ENCODE peak calls at places on chromosomes 16 and 17, in seven cellular contexts. X is GM23338, O is cardiac muscle cell, B is right atrium auricular region, V is uterus, Z is hepatocyte, I is PC-9. M is an unnamed sample. For H3K36me3, the result is how much of the 10 kb centered on the place peaks cover.

GRCh38 chr16:15046692-15047376 is 9.0 kb downstream of the NTAN1 start:
- DNase-seq in X (no peak), O (no peak), B (no peak), V (no peak), Z (no peak), I (no peak), M (no peak)

GRCh38 chr17:2406903-2407790 is 6.3 kb upstream of the MNT start:
- DNase-seq in X (no peak), O (peak), B (peak), V (peak), Z (peak), I (peak), M (no peak)

GRCh38 chr16:64751906-64752305 is 370.0 kb downstream of the CDH11 start:
- DNase-seq in X (no peak), O (peak), B (no peak), V (no peak), Z (no peak), I (no peak), M (no peak)

GRCh38 chr17:51371732-51372151 is 111.4 kb downstream of the UTP18 start:
- DNase-seq in X (peak), O (peak), B (no peak), V (no peak), Z (peak), I (peak), M (peak)

GRCh38 chr17:69093279-69093789 is 32.6 kb upstream of the ABCA9 start:
- DNase-seq in X (no peak), O (peak), B (no peak), V (no peak), Z (no peak), I (no peak), M (no peak)

GRCh38 chr16:30082545-30083090 is 6.8 kb downstream of the PPP4C start:
- DNase-seq in X (no peak), O (no peak), B (no peak), V (no peak), Z (no peak), I (no peak), M (no peak)

GRCh38 chr17:6558932-6559752 is 2.8 kb upstream of the PITPNM3 start:
- DNase-seq in X (peak), O (peak), B (no peak), V (no peak), Z (no peak), I (no peak), M (no peak)

GRCh38 chr16:84718-85452 is 6.9 kb downstream of the MPG start:
- DNase-seq in X (no peak), O (peak), B (peak), V (peak), Z (no peak), I (peak), M (no peak)

GRCh38 chr16:54459509-54460235 is 173.1 kb upstream of the IRX3 start:
- DNase-seq in X (no peak), O (no peak), B (no peak), V (no peak), Z (no peak), I (no peak), M (no peak)

GRCh38 chr16:12868169-12868568 is 33.2 kb upstream of the SHISA9 start:
- DNase-seq in X (no peak), O (no peak), B (no peak), V (no peak), Z (no peak), I (no peak), M (no peak)

GRCh38 chr17:55327225-55328088 is 62.7 kb downstream of the HLF start:
- DNase-seq in X (no peak), O (no peak), B (no peak), V (no peak), Z (peak), I (no peak), M (no peak)

GRCh38 chr17:32878211-32878610 is 1.3 kb upstream of the MYO1D start:
- DNase-seq in X (no peak), O (peak), B (peak), V (peak), Z (no peak), I (no peak), M (no peak)

GRCh38 chr16:89536371-89536770 is 24.1 kb upstream of the RPL13 start:
- DNase-seq in X (no peak), O (no peak), B (no peak), V (no peak), Z (no peak), I (no peak), M (no peak)

GRCh38 chr16:89537549-89537925 is 22.9 kb upstream of the RPL13 start:
- DNase-seq in X (no peak), O (no peak), B (no peak), V (no peak), Z (no peak), I (no peak), M (no peak)

GRCh38 chr16:89536886-89537548 is 23.5 kb upstream of the RPL13 start:
- DNase-seq in X (no peak), O (no peak), B (no peak), V (no peak), Z (no peak), I (no peak), M (no peak)

GRCh38 chr16:89540557-89540956 is 19.9 kb upstream of the RPL13 start:
- DNase-seq in X (no peak), O (no peak), B (no peak), V (no peak), Z (no peak), I (no peak), M (no peak)

GRCh38 chr16:89538286-89538685 is 22.2 kb upstream of the RPL13 start:
- DNase-seq in X (no peak), O (no peak), B (no peak), V (no peak), Z (no peak), I (no peak), M (no peak)
- H3K36me3 ChIP-seq in X (under half), O (under half), B (under half), V (under half), Z (under half), I (under half), M (under half)

DNA sequence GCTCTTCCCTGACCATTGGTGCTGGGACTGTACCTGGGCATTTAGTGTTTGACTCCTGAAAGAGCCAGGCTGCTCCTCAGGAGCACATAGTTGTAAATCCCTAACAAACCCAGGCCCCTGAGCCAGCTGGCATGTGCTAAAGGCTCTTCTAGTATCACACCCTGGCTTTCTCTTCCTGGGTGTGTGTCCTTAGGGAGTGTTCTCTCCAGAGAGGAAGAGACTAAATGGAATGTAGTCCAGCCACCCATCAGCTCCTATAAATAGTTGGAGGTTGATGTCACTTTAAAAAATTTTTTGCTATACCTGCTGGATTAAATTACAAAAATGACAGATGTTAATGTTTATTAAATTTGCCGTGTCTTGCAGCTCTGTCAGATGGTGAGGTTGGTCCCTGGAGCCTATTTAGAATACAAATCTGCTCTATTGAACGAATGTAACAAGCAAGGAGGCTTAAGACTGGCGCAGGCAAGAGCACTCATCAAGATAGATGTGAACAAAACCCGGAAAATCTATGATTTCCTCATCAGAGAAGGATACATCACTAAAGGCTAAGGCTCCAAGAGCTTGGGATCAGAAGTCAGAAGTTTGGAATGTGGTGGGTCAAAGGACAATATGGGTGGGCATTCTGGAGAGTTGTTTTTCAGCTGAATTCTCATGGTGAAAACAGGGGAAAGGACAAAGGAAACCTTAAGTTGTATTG is 13.1 kb upstream of the DUSP14 start:
- DNase-seq in X (no peak), O (peak), B (no peak), V (no peak), Z (peak), I (peak), M (no peak)
- H3K36me3 ChIP-seq in X (under half), O (under half), B (under half), V (under half), Z (under half), I (under half), M (half or more)

GRCh38 chr17:76869878-76870714 is 1.9 kb downstream of the MGAT5B start:
- DNase-seq in X (peak), O (peak), B (no peak), V (no peak), Z (peak), I (no peak), M (peak)

GRCh38 chr17:76873856-76874255 is 5.7 kb downstream of the MGAT5B start:
- DNase-seq in X (no peak), O (no peak), B (no peak), V (no peak), Z (no peak), I (no peak), M (no peak)

GRCh38 chr17:76872874-76873221 is 4.6 kb downstream of the MGAT5B start:
- DNase-seq in X (no peak), O (no peak), B (no peak), V (no peak), Z (no peak), I (no peak), M (no peak)

GRCh38 chr17:76871668-76872067 is 3.5 kb downstream of the MGAT5B start:
- DNase-seq in X (no peak), O (no peak), B (no peak), V (no peak), Z (no peak), I (peak), M (no peak)

DNA sequence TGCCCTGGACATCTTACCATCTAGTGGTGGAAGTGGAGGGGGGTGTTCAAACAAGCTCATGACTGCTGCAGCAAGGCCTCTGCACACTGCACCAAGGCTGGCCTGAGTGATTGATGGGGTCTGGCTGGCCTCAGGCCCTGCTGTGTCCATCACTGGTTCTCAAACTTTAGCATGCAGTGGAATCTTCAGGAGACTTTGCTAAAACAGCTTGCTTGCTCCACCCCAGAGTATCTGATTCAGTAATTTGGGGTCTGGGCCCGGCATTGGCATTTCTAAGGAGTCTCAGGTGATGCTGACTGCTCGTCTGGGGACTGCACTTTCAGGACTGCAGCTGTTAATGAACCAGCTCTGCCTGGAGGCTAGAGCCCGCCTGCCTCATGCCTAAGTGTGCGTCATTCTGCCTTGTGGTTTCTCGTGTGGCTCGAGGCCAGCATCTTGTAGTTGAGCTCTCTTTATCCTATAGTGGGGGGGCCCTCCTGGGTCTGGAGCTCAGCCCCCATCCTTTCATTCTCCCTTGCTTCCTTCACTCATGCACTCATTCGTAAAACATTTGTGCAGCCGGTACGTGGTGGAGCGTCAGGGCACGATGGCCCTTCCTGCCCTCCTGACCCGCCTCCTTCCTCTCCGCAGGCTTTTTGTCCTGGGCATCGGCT is 4.1 kb downstream of the MGAT5B start:
- DNase-seq in X (no peak), O (peak), B (no peak), V (no peak), Z (peak), I (peak), M (no peak)
- H3K36me3 ChIP-seq in X (under half), O (under half), B (under half), V (under half), Z (under half), I (under half), M (under half)

GRCh38 chr16:20300312-20301097 is 26.8 kb downstream of the GP2 start:
- DNase-seq in X (peak), O (peak), B (peak), V (no peak), Z (peak), I (peak), M (peak)

GRCh38 chr16:20302389-20302788 is 24.9 kb downstream of the GP2 start:
- DNase-seq in X (no peak), O (no peak), B (no peak), V (no peak), Z (no peak), I (no peak), M (no peak)

GRCh38 chr16:20303012-20303411 is 24.3 kb downstream of the GP2 start:
- DNase-seq in X (no peak), O (no peak), B (no peak), V (no peak), Z (peak), I (no peak), M (no peak)

GRCh38 chr16:20298452-20298851 is 28.9 kb downstream of the GP2 start:
- DNase-seq in X (no peak), O (no peak), B (no peak), V (no peak), Z (no peak), I (no peak), M (no peak)

DNA sequence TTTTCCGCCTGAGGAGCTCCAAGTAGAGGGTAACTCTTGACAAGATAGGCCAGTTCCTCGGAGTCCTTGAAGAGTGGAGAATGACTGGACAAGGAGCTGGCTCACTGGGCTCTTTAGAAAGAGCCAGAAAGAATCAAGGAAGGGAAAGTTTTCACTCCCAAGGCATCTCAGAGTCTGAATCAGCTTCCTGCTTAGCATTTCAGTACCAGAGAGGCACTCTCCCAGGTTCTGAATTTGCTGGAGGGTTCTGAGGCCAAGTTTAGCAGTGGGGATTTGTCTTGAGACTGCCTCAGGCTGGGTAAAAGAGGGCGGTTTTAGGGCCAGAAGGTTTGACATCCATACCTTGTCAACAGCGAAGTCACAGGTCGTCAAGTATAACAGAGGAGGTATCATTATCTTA is 25.5 kb downstream of the GP2 start:
- DNase-seq in X (peak), O (no peak), B (no peak), V (no peak), Z (no peak), I (no peak), M (no peak)
- H3K36me3 ChIP-seq in X (under half), O (under half), B (under half), V (under half), Z (under half), I (under half), M (under half)

DNA sequence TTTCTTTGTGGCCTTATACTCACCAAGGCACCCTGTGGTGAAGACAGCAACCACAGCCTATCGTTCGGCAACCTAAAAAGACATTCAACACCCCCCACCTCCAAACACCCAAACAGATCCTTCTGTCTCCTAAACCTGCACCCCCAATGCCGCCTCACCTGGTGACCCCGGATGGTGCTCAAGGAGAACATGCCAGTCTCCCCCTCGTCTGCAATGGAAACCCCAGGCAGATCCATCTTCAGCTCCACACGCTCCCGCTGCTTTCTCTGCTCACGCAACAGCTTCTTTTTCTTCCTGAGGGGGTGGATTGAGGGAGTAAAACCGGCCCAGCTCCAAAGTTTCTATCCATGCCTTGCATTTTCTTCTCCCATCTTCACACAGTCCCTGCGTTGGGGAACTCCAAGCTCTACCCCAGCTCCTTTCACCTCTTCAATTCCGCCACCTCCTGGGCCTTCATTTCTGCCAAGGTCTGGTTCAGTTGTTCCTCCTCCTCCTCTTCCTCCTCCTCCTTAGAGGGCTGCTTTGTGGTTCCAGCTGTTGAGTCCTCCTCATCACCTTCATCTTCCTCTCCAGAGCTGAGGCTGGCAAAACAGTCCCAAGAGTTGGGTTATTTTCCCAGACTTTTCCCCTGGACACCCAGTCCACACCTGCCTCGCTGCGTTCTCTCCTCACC is 3.4 kb upstream of the PSMC5 start:
- DNase-seq in X (no peak), O (no peak), B (no peak), V (no peak), Z (no peak), I (no peak), M (no peak)
- H3K36me3 ChIP-seq in X (half or more), O (under half), B (half or more), V (under half), Z (under half), I (half or more), M (half or more)